ENCODE peak calls at places on chromosomes 13 and 19, in four cellular contexts. Y is fibroblast of lung, L is GM23248, C is MM.1S. A is an unnamed sample.
A peak's percentile ranks its signal among the peaks of the same experiment; 100 is the strongest.

GRCh38 chr13:49625392-49626137 is 2.7 kb upstream of the ARL11 start:
- DNase-seq in Y (peak; percentile 64), C (no peak), L (no peak), A (no peak)

GRCh38 chr13:97911311-97912138 is 42.0 kb upstream of the IPO5 start:
- DNase-seq in C (peak; percentile 34), Y (no peak), L (peak; percentile 77), A (peak; percentile 17)

GRCh38 chr19:10151521-10151920 is 31.8 kb upstream of the EIF3G start:
- DNase-seq in C (no peak), L (no peak), Y (no peak), A (no peak)

GRCh38 chr13:95317037-95317989 is 16.1 kb upstream of the ABCC4 start:
- DNase-seq in C (no peak), Y (peak; percentile 28), L (peak; percentile 9), A (no peak)

GRCh38 chr13:106570354-106570822 is 2.5 kb upstream of the ARGLU1 start:
- DNase-seq in Y (peak; percentile 51), L (peak; percentile 43), C (peak; percentile 18), A (peak; percentile 91)

GRCh38 chr13:23074054-23074805 is 106.5 kb upstream of the SGCG start:
- DNase-seq in C (no peak), Y (peak; percentile 58), L (no peak), A (no peak)

GRCh38 chr13:33642374-33643065 is 175.4 kb upstream of the RFC3 start:
- DNase-seq in C (no peak), Y (peak; percentile 96), L (peak; percentile 91), A (peak; percentile 5)

GRCh38 chr13:50646070-50646469 is 197.4 kb downstream of the DLEU7 start:
- DNase-seq in C (no peak), L (no peak), Y (no peak), A (no peak)

GRCh38 chr13:25660996-25661395 is 289.2 kb downstream of the ATP8A2 start:
- DNase-seq in Y (no peak), L (no peak), C (no peak), A (no peak)

GRCh38 chr19:45400192-45400591 is 4.7 kb downstream of the PPP1R13L start:
- DNase-seq in L (no peak), Y (no peak), C (no peak), A (no peak)

GRCh38 chr13:101942038-101942437 is 459.8 kb downstream of the FGF14 start:
- DNase-seq in Y (peak; percentile 59), C (peak; percentile 27), L (peak; percentile 59), A (peak; percentile 27)

GRCh38 chr13:113332615-113333014 is 31.3 kb downstream of the GRTP1 start:
- DNase-seq in L (no peak), C (no peak), Y (no peak), A (no peak)

GRCh38 chr13:30255696-30256095 is 51.7 kb downstream of the KATNAL1 start:
- DNase-seq in Y (peak; percentile 33), C (no peak), L (peak; percentile 10), A (no peak)

GRCh38 chr13:73306688-73307087 is 247.9 kb downstream of the KLF5 start:
- DNase-seq in L (no peak), Y (no peak), C (no peak), A (no peak)

GRCh38 chr19:10946964-10947657 is 13.7 kb upstream of the SMARCA4 start:
- DNase-seq in C (no peak), Y (peak; percentile 52), L (no peak), A (peak; percentile 32)

GRCh38 chr13:83798731-83799130 is 83.5 kb downstream of the SLITRK1 start:
- DNase-seq in L (peak; percentile 39), C (no peak), Y (peak; percentile 51), A (no peak)

GRCh38 chr13:32535140-32535539 is 3.5 kb downstream of the N4BP2L2 start:
- DNase-seq in C (no peak), Y (no peak), L (peak; percentile 10), A (no peak)

GRCh38 chr19:11414544-11414943 is 4.6 kb downstream of the RGL3 start:
- DNase-seq in C (no peak), Y (no peak), L (peak; percentile 25), A (no peak)

GRCh38 chr19:56595548-56595899 is 422 bp downstream of the ZNF71 start:
- DNase-seq in Y (no peak), L (no peak), C (no peak), A (no peak)

GRCh38 chr13:105773887-105774538 is 761.4 kb downstream of the EFNB2 start:
- DNase-seq in Y (peak; percentile 30), C (peak; percentile 34), L (no peak), A (peak; percentile 5)

GRCh38 chr13:113838711-113839201 is 25.1 kb downstream of the GAS6 start:
- DNase-seq in Y (no peak), C (no peak), L (no peak), A (no peak)

GRCh38 chr19:58398087-58398486 is 2.6 kb downstream of the RNF225 start:
- DNase-seq in L (no peak), C (no peak), Y (no peak), A (no peak)

GRCh38 chr19:40444181-40445005 is at the start of gene SERTAD3:
- DNase-seq in L (peak; percentile 99), C (peak; percentile 96), Y (peak; percentile 94), A (peak; percentile 100)

GRCh38 chr19:16566161-16566560 is 6.1 kb downstream of the SLC35E1 start:
- DNase-seq in Y (no peak), C (peak; percentile 91), L (no peak), A (no peak)

DNA sequence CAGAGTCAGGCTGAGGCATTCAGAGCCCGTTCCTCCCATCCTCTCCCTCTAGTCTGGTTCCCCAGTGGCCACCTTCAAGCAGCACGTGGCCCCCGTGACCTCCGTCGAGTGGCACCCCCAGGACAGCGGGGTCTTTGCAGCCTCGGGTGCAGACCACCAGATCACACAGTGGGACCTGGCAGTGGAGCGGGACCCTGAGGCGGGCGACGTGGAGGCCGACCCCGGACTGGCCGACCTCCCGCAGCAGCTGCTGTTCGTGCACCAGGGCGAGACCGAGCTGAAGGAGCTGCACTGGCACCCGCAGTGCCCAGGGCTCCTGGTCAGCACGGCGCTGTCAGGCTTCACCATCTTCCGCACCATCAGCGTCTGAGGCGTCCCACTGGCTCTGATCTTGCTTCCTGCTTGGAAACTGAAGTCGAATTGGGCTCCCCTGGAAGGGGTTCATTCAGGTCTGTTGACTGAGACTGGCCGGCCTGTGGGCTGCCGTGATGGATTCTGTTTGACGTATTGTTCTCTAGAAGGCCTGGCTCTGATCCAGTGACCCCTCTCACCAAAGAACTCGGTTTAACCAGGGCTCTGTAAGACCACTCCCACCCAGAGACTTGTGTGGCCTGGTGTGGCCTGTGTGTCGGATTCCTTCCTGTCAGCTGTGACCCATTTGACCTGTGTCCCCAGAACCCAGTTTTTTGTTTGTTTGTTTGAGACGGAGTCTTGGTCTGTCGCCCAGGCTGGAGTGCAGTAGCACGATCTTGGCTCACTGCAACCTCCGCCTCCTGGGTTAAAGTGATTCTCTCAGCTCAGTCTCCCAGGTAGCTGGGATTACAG is 2.5 kb upstream of the KCNJ14 start:
- DNase-seq in L (no peak), C (no peak), Y (peak; percentile 11), A (no peak)
- H3K4me2 ChIP-seq in L (no peak overlapping the region), C (no peak overlapping the region), Y (no peak overlapping the region), A (no peak overlapping the region)

GRCh38 chr13:109345433-109345941 is 440.9 kb downstream of the IRS2 start:
- DNase-seq in L (peak; percentile 55), C (no peak), Y (peak; percentile 19), A (no peak)
- H3K4me2 ChIP-seq in L (peak overlapping the region; percentile 56), C (no peak overlapping the region), Y (peak overlapping the region; percentile 37), A (no peak overlapping the region)

GRCh38 chr13:40439928-40440327 is 226.5 kb downstream of the FOXO1 start:
- DNase-seq in C (no peak), L (no peak), Y (no peak), A (no peak)

GRCh38 chr13:40442191-40442590 is 224.2 kb downstream of the FOXO1 start:
- DNase-seq in C (no peak), Y (no peak), L (no peak), A (no peak)

GRCh38 chr13:40438999-40439797 is 227.2 kb downstream of the FOXO1 start:
- DNase-seq in L (peak; percentile 75), C (no peak), Y (peak; percentile 56), A (no peak)

GRCh38 chr13:40442826-40443225 is 223.6 kb downstream of the FOXO1 start:
- DNase-seq in C (no peak), Y (no peak), L (no peak), A (no peak)

DNA sequence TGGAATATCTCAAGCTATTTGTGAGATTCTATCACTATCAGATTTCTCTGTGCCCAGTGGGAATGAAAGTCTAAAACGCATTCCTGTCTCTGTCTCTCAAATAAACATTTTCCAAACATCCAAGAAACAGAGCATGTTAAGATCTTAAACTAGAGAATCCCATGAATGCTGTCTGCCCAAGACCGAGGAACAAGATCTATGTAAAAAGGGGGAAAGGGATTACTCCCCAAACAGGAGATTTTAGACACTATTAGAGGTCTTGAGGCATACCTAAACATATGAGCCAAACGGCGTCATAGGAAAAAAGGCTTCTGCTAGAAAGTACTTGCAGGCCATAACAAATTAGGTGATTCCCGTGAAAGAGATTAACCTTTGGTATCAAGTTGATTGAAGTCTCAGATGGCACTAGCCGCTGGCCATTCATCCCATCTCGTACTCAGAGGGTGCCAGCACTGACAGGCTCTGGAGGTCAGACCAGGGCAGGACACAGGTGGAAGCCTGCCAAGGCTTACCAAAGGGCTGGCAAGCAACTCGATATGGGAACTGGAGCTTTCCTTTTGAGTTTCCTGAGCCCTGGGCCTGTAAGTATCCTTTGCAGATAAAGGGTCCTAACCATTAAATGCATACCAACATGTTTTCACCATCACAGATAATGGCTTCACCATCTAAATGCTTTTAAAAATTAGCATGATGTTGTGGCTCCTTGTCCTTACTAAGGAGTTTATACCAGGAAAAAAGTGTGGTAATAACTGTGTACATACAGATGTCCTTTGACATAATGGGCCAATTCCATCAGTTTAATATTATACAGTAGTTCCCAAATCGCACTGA is 225.2 kb downstream of the FOXO1 start:
- DNase-seq in L (peak; percentile 34), C (no peak), Y (peak; percentile 78), A (peak; percentile 6)
- H3K4me2 ChIP-seq in L (no peak overlapping the region), C (no peak overlapping the region), Y (no peak overlapping the region), A (peak overlapping the region; percentile 31)

GRCh38 chr19:4635763-4636135 is 3.6 kb upstream of the TNFAIP8L1 start:
- DNase-seq in L (no peak), Y (no peak), C (no peak), A (no peak)

GRCh38 chr19:4636761-4637160 is 2.6 kb upstream of the TNFAIP8L1 start:
- DNase-seq in C (no peak), Y (no peak), L (no peak), A (no peak)

GRCh38 chr19:4636151-4636717 is 3.1 kb upstream of the TNFAIP8L1 start:
- DNase-seq in L (peak; percentile 74), Y (peak; percentile 41), C (peak; percentile 64), A (peak; percentile 34)

GRCh38 chr19:4638330-4638729 is 986 bp upstream of the TNFAIP8L1 start:
- DNase-seq in C (no peak), L (no peak), Y (no peak), A (no peak)

DNA sequence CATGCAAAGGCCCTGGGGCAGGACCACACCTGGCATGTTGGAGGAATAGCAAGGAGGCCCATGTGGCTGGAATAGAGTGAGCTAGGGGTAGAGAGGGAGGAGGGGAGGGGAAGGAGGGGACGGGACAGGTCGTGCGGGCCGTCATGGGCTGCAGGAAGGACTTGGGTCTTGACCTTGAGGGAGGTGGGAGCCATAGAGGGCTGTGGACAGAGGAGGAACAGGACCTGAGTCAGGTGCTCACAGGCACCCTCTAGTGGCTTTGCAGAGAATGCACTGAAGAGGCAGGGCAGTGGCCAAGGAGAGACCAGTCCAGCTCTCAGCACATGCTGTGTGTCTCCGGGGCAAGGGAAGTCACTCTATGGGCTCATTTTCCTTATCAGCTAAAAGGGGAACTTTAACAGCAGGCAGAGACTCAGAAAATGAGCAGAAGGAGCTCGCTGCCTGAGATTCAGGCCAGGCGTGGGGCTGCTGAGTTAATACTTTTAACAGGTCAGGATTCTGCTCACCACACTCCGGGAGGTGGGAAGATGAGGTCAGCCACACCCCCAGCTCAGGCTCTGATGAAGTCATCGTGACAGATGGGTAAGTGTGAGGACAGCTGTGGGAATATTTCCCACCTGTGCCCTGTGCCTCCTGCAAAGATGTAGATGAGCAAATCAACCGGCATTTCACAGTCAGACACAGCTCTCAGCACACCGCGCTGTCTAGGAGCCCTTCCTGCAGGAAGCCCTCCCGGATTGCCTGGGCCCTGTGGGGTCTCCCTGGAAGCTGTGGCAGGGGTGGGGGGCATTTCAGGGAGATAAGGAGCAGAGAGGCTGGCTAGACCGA is 6.0 kb upstream of the TNFAIP8L1 start:
- DNase-seq in Y (peak; percentile 68), L (peak; percentile 68), C (peak; percentile 60), A (peak; percentile 82)
- H3K4me2 ChIP-seq in Y (no peak overlapping the region), L (no peak overlapping the region), C (no peak overlapping the region), A (peak overlapping the region; percentile 50)

A was measured in A549.